ENCODE peak calls at places on chromosomes 7 and 10, in four cellular contexts. One of them, this sample, is unnamed.

GRCh38 chr7:28272461-28272877 is 91.9 kb upstream of the JAZF1 start:
- DNase-seq in WERI-Rb-1: peak; percentile 67
- DNase-seq in GM13977: peak; percentile 18
- DNase-seq in C1 segment of cervical spinal cord: peak; percentile 8
- DNase-seq in this sample: peak; percentile 27

GRCh38 chr10:114694062-114694461 is 36.0 kb upstream of the ABLIM1 start:
- DNase-seq in C1 segment of cervical spinal cord: no peak
- DNase-seq in GM13977: no peak
- DNase-seq in WERI-Rb-1: no peak
- DNase-seq in this sample: peak; percentile 68

GRCh38 chr10:45209888-45210287 is 105.5 kb downstream of the OR13A1 start:
- DNase-seq in WERI-Rb-1: no peak
- DNase-seq in GM13977: no peak
- DNase-seq in C1 segment of cervical spinal cord: no peak
- DNase-seq in this sample: no peak

GRCh38 chr7:111089822-111090426 is 1.0 kb upstream of the LRRN3 start:
- DNase-seq in C1 segment of cervical spinal cord: no peak
- DNase-seq in WERI-Rb-1: no peak
- DNase-seq in GM13977: no peak
- DNase-seq in this sample: peak; percentile 64

GRCh38 chr7:30238721-30239441 is 45.5 kb upstream of the ZNRF2 start:
- DNase-seq in WERI-Rb-1: no peak
- DNase-seq in GM13977: peak; percentile 48
- DNase-seq in C1 segment of cervical spinal cord: no peak
- DNase-seq in this sample: peak; percentile 92

GRCh38 chr10:132463333-132464255 is 66.6 kb downstream of the PWWP2B start:
- DNase-seq in C1 segment of cervical spinal cord: no peak
- DNase-seq in WERI-Rb-1: no peak
- DNase-seq in GM13977: peak; percentile 41
- DNase-seq in this sample: no peak

GRCh38 chr7:107563072-107563760 is 504 bp downstream of the COG5 start:
- DNase-seq in C1 segment of cervical spinal cord: no peak
- DNase-seq in GM13977: no peak
- DNase-seq in WERI-Rb-1: no peak
- DNase-seq in this sample: peak; percentile 9

GRCh38 chr10:119235381-119235780 is 28.0 kb downstream of the GRK5 start:
- DNase-seq in WERI-Rb-1: no peak
- DNase-seq in C1 segment of cervical spinal cord: no peak
- DNase-seq in GM13977: no peak
- DNase-seq in this sample: no peak

GRCh38 chr7:23469961-23470250 is 385 bp downstream of the IGF2BP3 start:
- DNase-seq in WERI-Rb-1: peak; percentile 23
- DNase-seq in GM13977: no peak
- DNase-seq in C1 segment of cervical spinal cord: no peak
- DNase-seq in this sample: no peak

GRCh38 chr10:99329891-99330674 is 927 bp downstream of the CNNM1 start:
- DNase-seq in WERI-Rb-1: peak; percentile 40
- DNase-seq in GM13977: peak; percentile 44
- DNase-seq in C1 segment of cervical spinal cord: no peak
- DNase-seq in this sample: peak; percentile 26

GRCh38 chr7:111301891-111302290 is 211.0 kb downstream of the LRRN3 start:
- DNase-seq in GM13977: no peak
- DNase-seq in C1 segment of cervical spinal cord: no peak
- DNase-seq in WERI-Rb-1: no peak
- DNase-seq in this sample: peak; percentile 12

GRCh38 chr7:1234794-1235500 is 2.3 kb downstream of the UNCX start:
- DNase-seq in C1 segment of cervical spinal cord: no peak
- DNase-seq in WERI-Rb-1: peak; percentile 67
- DNase-seq in GM13977: no peak
- DNase-seq in this sample: peak; percentile 11